ENCODE peak calls at places on chromosomes 11 and 22, in ten cellular contexts. One of them, this sample, is unnamed.
A peak's percentile ranks its signal among the peaks of the same experiment; 100 is the strongest.

GRCh38 chr11:112316971-112317370 is 56.3 kb upstream of the PLET1 start:
- DNase-seq in tibial nerve: no peak
- DNase-seq in testis: no peak
- DNase-seq in psoas muscle: no peak
- DNase-seq in A549: no peak
- DNase-seq in small intestine: no peak
- DNase-seq in CD8-positive, alpha-beta T cell: no peak
- DNase-seq in heart left ventricle: no peak
- DNase-seq in OCI-LY7: no peak
- DNase-seq in endothelial cell of umbilical vein: no peak
- DNase-seq in this sample: no peak

GRCh38 chr11:29019960-29020683 is 911.9 kb downstream of the METTL15 start:
- DNase-seq in psoas muscle: no peak
- DNase-seq in heart left ventricle: no peak
- DNase-seq in OCI-LY7: no peak
- DNase-seq in A549: peak; percentile 6
- DNase-seq in tibial nerve: no peak
- DNase-seq in CD8-positive, alpha-beta T cell: no peak
- DNase-seq in testis: no peak
- DNase-seq in endothelial cell of umbilical vein: peak; percentile 80
- DNase-seq in small intestine: no peak
- DNase-seq in this sample: no peak

GRCh38 chr11:43556892-43557291 is 123.6 kb upstream of the HSD17B12 start:
- DNase-seq in heart left ventricle: no peak
- DNase-seq in OCI-LY7: no peak
- DNase-seq in endothelial cell of umbilical vein: no peak
- DNase-seq in psoas muscle: no peak
- DNase-seq in small intestine: no peak
- DNase-seq in testis: no peak
- DNase-seq in CD8-positive, alpha-beta T cell: no peak
- DNase-seq in A549: no peak
- DNase-seq in tibial nerve: no peak
- DNase-seq in this sample: no peak

GRCh38 chr11:16790484-16791240 is 52.2 kb downstream of the C11orf58 start:
- DNase-seq in A549: no peak
- DNase-seq in testis: no peak
- DNase-seq in OCI-LY7: no peak
- DNase-seq in heart left ventricle: no peak
- DNase-seq in small intestine: no peak
- DNase-seq in endothelial cell of umbilical vein: no peak
- DNase-seq in psoas muscle: no peak
- DNase-seq in CD8-positive, alpha-beta T cell: no peak
- DNase-seq in tibial nerve: no peak
- DNase-seq in this sample: no peak

GRCh38 chr11:35321532-35322320 is 97.6 kb downstream of the SLC1A2 start:
- DNase-seq in OCI-LY7: no peak
- DNase-seq in testis: no peak
- DNase-seq in heart left ventricle: peak; percentile 55
- DNase-seq in psoas muscle: peak; percentile 23
- DNase-seq in small intestine: no peak
- DNase-seq in CD8-positive, alpha-beta T cell: no peak
- DNase-seq in A549: no peak
- DNase-seq in endothelial cell of umbilical vein: no peak
- DNase-seq in tibial nerve: no peak
- DNase-seq in this sample: no peak

GRCh38 chr11:9896902-9897301 is 233.0 kb downstream of the SWAP70 start:
- DNase-seq in endothelial cell of umbilical vein: no peak
- DNase-seq in A549: no peak
- DNase-seq in small intestine: no peak
- DNase-seq in psoas muscle: no peak
- DNase-seq in testis: no peak
- DNase-seq in OCI-LY7: no peak
- DNase-seq in CD8-positive, alpha-beta T cell: no peak
- DNase-seq in tibial nerve: no peak
- DNase-seq in heart left ventricle: no peak
- DNase-seq in this sample: no peak

GRCh38 chr11:83628622-83629347 is 342.6 kb upstream of the CCDC90B start:
- DNase-seq in A549: no peak
- DNase-seq in testis: no peak
- DNase-seq in psoas muscle: no peak
- DNase-seq in small intestine: no peak
- DNase-seq in heart left ventricle: no peak
- DNase-seq in CD8-positive, alpha-beta T cell: no peak
- DNase-seq in endothelial cell of umbilical vein: no peak
- DNase-seq in OCI-LY7: no peak
- DNase-seq in tibial nerve: no peak
- DNase-seq in this sample: no peak

GRCh38 chr11:87453531-87454089 is 415.9 kb downstream of the TMEM135 start:
- DNase-seq in endothelial cell of umbilical vein: no peak
- DNase-seq in A549: no peak
- DNase-seq in psoas muscle: no peak
- DNase-seq in testis: no peak
- DNase-seq in heart left ventricle: no peak
- DNase-seq in OCI-LY7: peak; percentile 50
- DNase-seq in tibial nerve: no peak
- DNase-seq in CD8-positive, alpha-beta T cell: no peak
- DNase-seq in small intestine: no peak
- DNase-seq in this sample: no peak

GRCh38 chr22:40982482-40983385 is 31.6 kb downstream of the RBX1 start:
- DNase-seq in psoas muscle: no peak
- DNase-seq in endothelial cell of umbilical vein: no peak
- DNase-seq in CD8-positive, alpha-beta T cell: no peak
- DNase-seq in heart left ventricle: peak; percentile 35
- DNase-seq in small intestine: no peak
- DNase-seq in testis: no peak
- DNase-seq in tibial nerve: no peak
- DNase-seq in OCI-LY7: peak; percentile 88
- DNase-seq in A549: no peak
- DNase-seq in this sample: no peak

GRCh38 chr11:57597971-57598830 is 716 bp downstream of the SERPING1 start:
- DNase-seq in endothelial cell of umbilical vein: no peak
- DNase-seq in heart left ventricle: peak; percentile 90
- DNase-seq in OCI-LY7: no peak
- DNase-seq in CD8-positive, alpha-beta T cell: no peak
- DNase-seq in tibial nerve: peak; percentile 73
- DNase-seq in small intestine: no peak
- DNase-seq in A549: no peak
- DNase-seq in testis: peak; percentile 69
- DNase-seq in psoas muscle: peak; percentile 86
- DNase-seq in this sample: no peak

GRCh38 chr11:82750643-82751139 is 17.0 kb upstream of the FAM181B start:
- DNase-seq in testis: no peak
- DNase-seq in CD8-positive, alpha-beta T cell: no peak
- DNase-seq in tibial nerve: no peak
- DNase-seq in psoas muscle: no peak
- DNase-seq in OCI-LY7: no peak
- DNase-seq in heart left ventricle: no peak
- DNase-seq in small intestine: no peak
- DNase-seq in endothelial cell of umbilical vein: peak; percentile 32
- DNase-seq in A549: no peak
- DNase-seq in this sample: no peak

GRCh38 chr22:37818397-37819099 is 4.6 kb upstream of the GALR3 start:
- DNase-seq in psoas muscle: peak; percentile 65
- DNase-seq in heart left ventricle: peak; percentile 75
- DNase-seq in A549: no peak
- DNase-seq in testis: peak; percentile 82
- DNase-seq in endothelial cell of umbilical vein: peak; percentile 49
- DNase-seq in CD8-positive, alpha-beta T cell: peak; percentile 62
- DNase-seq in small intestine: peak; percentile 62
- DNase-seq in OCI-LY7: peak; percentile 25
- DNase-seq in tibial nerve: no peak
- DNase-seq in this sample: peak; percentile 47

GRCh38 chr11:77195071-77195705 is 67.1 kb downstream of the MYO7A start:
- DNase-seq in heart left ventricle: no peak
- DNase-seq in tibial nerve: no peak
- DNase-seq in CD8-positive, alpha-beta T cell: no peak
- DNase-seq in A549: no peak
- DNase-seq in endothelial cell of umbilical vein: no peak
- DNase-seq in OCI-LY7: no peak
- DNase-seq in small intestine: no peak
- DNase-seq in psoas muscle: no peak
- DNase-seq in testis: no peak
- DNase-seq in this sample: no peak

GRCh38 chr11:74384641-74385040 is 13.6 kb downstream of the PGM2L1 start:
- DNase-seq in heart left ventricle: no peak
- DNase-seq in psoas muscle: no peak
- DNase-seq in tibial nerve: no peak
- DNase-seq in endothelial cell of umbilical vein: no peak
- DNase-seq in testis: no peak
- DNase-seq in CD8-positive, alpha-beta T cell: no peak
- DNase-seq in small intestine: no peak
- DNase-seq in OCI-LY7: no peak
- DNase-seq in A549: no peak
- DNase-seq in this sample: no peak

GRCh38 chr11:8251767-8252295 is 11.8 kb downstream of the LMO1 start:
- DNase-seq in A549: no peak
- DNase-seq in CD8-positive, alpha-beta T cell: no peak
- DNase-seq in tibial nerve: no peak
- DNase-seq in small intestine: no peak
- DNase-seq in testis: no peak
- DNase-seq in OCI-LY7: no peak
- DNase-seq in psoas muscle: no peak
- DNase-seq in heart left ventricle: no peak
- DNase-seq in endothelial cell of umbilical vein: no peak
- DNase-seq in this sample: no peak

GRCh38 chr11:48669146-48669545 is 180.6 kb downstream of the OR4A47 start:
- DNase-seq in OCI-LY7: no peak
- DNase-seq in testis: no peak
- DNase-seq in CD8-positive, alpha-beta T cell: no peak
- DNase-seq in psoas muscle: no peak
- DNase-seq in small intestine: no peak
- DNase-seq in A549: no peak
- DNase-seq in tibial nerve: no peak
- DNase-seq in endothelial cell of umbilical vein: no peak
- DNase-seq in heart left ventricle: no peak
- DNase-seq in this sample: no peak
- H3K9me3 ChIP-seq in OCI-LY7: peaks cover 14% of the 10 kb centered on the region
- H3K9me3 ChIP-seq in testis: no peaks in the 10 kb centered on the region
- H3K9me3 ChIP-seq in CD8-positive, alpha-beta T cell: peaks cover 16% of the 10 kb centered on the region
- H3K9me3 ChIP-seq in psoas muscle: peaks cover 25% of the 10 kb centered on the region
- H3K9me3 ChIP-seq in small intestine: no peaks in the 10 kb centered on the region
- H3K9me3 ChIP-seq in A549: peaks cover 4% of the 10 kb centered on the region
- H3K9me3 ChIP-seq in tibial nerve: no peaks in the 10 kb centered on the region
- H3K9me3 ChIP-seq in endothelial cell of umbilical vein: no peaks in the 10 kb centered on the region
- H3K9me3 ChIP-seq in heart left ventricle: peaks cover 96% of the 10 kb centered on the region
- H3K9me3 ChIP-seq in this sample: peaks cover 3% of the 10 kb centered on the region

DNA sequence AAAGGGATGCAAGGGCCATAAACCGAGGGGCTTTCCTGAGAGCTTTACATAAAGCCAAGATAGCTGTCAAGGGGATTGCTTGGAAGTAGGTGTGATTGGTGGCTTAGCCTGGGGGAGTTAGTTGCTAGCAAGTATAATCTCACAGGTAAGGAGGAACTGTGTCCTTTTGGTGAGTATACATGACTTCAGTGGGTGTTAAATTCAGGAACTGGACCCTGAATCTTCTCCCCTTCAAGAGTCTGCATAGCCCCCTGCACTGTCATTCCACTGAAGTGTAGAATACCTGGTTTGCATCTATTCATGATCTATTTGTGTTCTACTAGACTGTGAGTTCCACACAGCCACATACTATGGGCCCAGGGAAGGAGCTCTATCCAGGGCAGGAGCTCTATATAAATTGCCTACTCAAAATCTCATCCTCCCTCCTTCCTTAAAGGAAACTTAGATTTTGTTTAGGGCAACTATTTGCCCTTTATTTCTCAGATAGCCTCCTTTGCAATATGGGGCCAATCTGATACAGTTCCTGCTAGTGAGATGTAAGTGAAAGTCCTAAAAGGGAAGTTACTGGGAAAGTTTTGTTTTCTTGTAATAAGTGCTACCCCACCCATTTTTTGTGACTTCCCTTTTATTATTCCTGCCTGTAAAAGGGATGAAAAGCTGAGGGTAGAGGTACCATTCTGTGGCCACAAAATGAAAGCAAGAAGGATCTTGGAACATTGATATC is 120.5 kb downstream of the PGR start:
- DNase-seq in psoas muscle: no peak
- DNase-seq in small intestine: no peak
- DNase-seq in OCI-LY7: no peak
- DNase-seq in heart left ventricle: no peak
- DNase-seq in endothelial cell of umbilical vein: no peak
- DNase-seq in testis: no peak
- DNase-seq in A549: no peak
- DNase-seq in CD8-positive, alpha-beta T cell: no peak
- DNase-seq in tibial nerve: no peak
- DNase-seq in this sample: no peak
- H3K9me3 ChIP-seq in psoas muscle: no peaks in the 10 kb centered on the region
- H3K9me3 ChIP-seq in small intestine: no peaks in the 10 kb centered on the region
- H3K9me3 ChIP-seq in OCI-LY7: no peaks in the 10 kb centered on the region
- H3K9me3 ChIP-seq in heart left ventricle: no peaks in the 10 kb centered on the region
- H3K9me3 ChIP-seq in endothelial cell of umbilical vein: no peaks in the 10 kb centered on the region
- H3K9me3 ChIP-seq in testis: no peaks in the 10 kb centered on the region
- H3K9me3 ChIP-seq in A549: no peaks in the 10 kb centered on the region
- H3K9me3 ChIP-seq in CD8-positive, alpha-beta T cell: no peaks in the 10 kb centered on the region
- H3K9me3 ChIP-seq in tibial nerve: no peaks in the 10 kb centered on the region
- H3K9me3 ChIP-seq in this sample: no peaks in the 10 kb centered on the region

DNA sequence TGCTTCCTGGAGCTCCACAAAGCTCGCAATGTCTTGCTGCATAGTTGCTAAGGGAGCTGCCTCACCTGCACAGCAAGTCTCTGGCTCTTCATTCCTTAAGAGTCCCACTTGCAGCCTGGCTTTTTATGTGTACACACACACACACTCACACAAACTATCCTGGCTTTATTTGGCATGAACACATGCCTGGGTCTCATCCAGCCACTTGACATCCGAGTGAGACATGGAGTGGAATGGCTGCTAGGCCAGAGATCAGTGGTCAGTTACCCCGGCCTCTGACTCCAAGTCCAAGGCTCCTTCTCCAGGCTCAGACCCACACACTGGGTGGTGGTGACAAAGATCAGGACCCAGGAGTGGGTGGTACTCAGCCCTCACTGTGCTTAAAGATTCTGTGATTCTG is 37.9 kb upstream of the CLTCL1 start:
- DNase-seq in CD8-positive, alpha-beta T cell: no peak
- DNase-seq in psoas muscle: no peak
- DNase-seq in A549: no peak
- DNase-seq in tibial nerve: no peak
- DNase-seq in heart left ventricle: no peak
- DNase-seq in OCI-LY7: no peak
- DNase-seq in testis: no peak
- DNase-seq in small intestine: no peak
- DNase-seq in endothelial cell of umbilical vein: no peak
- DNase-seq in this sample: no peak
- H3K9me3 ChIP-seq in CD8-positive, alpha-beta T cell: no peaks in the 10 kb centered on the region
- H3K9me3 ChIP-seq in psoas muscle: peaks cover 17% of the 10 kb centered on the region
- H3K9me3 ChIP-seq in A549: no peaks in the 10 kb centered on the region
- H3K9me3 ChIP-seq in tibial nerve: no peaks in the 10 kb centered on the region
- H3K9me3 ChIP-seq in heart left ventricle: peaks cover 35% of the 10 kb centered on the region
- H3K9me3 ChIP-seq in OCI-LY7: no peaks in the 10 kb centered on the region
- H3K9me3 ChIP-seq in testis: no peaks in the 10 kb centered on the region
- H3K9me3 ChIP-seq in small intestine: no peaks in the 10 kb centered on the region
- H3K9me3 ChIP-seq in endothelial cell of umbilical vein: no peaks in the 10 kb centered on the region
- H3K9me3 ChIP-seq in this sample: peaks cover 3% of the 10 kb centered on the region

DNA sequence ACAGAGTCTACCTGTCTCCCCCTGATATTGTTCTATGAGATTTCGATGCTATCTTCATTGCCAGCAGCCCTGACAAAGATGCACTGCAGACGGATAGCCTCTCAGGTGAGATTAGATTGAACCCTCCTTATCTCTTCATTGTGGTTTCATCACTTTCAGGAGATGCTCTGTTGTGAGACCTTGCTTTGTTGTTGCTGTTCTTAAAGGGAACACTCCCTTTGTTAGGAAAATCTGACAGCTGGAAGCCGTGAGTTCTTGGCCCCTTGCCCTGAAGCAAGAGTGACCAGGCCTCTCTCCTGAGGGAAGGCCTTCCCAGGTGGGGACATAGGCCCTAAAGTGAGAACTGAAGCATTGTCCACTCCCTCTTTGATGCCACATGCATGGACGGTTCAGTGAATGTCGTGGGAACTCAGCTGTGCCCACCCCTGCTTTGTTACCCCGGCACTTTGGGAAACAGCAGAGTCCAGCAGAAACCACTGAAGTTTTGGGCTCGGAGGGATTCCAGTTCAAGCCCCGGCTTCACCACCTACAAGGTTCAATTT is 976.1 kb downstream of the TBC1D22A start:
- DNase-seq in A549: no peak
- DNase-seq in psoas muscle: no peak
- DNase-seq in small intestine: no peak
- DNase-seq in endothelial cell of umbilical vein: no peak
- DNase-seq in OCI-LY7: no peak
- DNase-seq in heart left ventricle: no peak
- DNase-seq in testis: no peak
- DNase-seq in CD8-positive, alpha-beta T cell: no peak
- DNase-seq in tibial nerve: no peak
- DNase-seq in this sample: no peak
- H3K9me3 ChIP-seq in A549: no peaks in the 10 kb centered on the region
- H3K9me3 ChIP-seq in psoas muscle: no peaks in the 10 kb centered on the region
- H3K9me3 ChIP-seq in small intestine: no peaks in the 10 kb centered on the region
- H3K9me3 ChIP-seq in endothelial cell of umbilical vein: peaks cover 12% of the 10 kb centered on the region
- H3K9me3 ChIP-seq in OCI-LY7: no peaks in the 10 kb centered on the region
- H3K9me3 ChIP-seq in heart left ventricle: no peaks in the 10 kb centered on the region
- H3K9me3 ChIP-seq in testis: no peaks in the 10 kb centered on the region
- H3K9me3 ChIP-seq in CD8-positive, alpha-beta T cell: no peaks in the 10 kb centered on the region
- H3K9me3 ChIP-seq in tibial nerve: no peaks in the 10 kb centered on the region
- H3K9me3 ChIP-seq in this sample: no peaks in the 10 kb centered on the region

This sample was measured in T-helper 17 cell.